ENCODE peak calls at places on chromosomes 3 and 15, in four cellular contexts. V is neuronal stem cell; L is choroid plexus epithelial cell; F is activated CD8-positive, alpha-beta memory T cell treated with anti-CD3 and anti-CD28 coated beads, Interleukin-2, amount 50 U/mL, for 4 hours. A is an unnamed sample.
A peak's percentile ranks its signal among the peaks of the same experiment; 100 is the strongest.

GRCh38 chr3:28840976-28841376 is 439.9 kb upstream of the RBMS3 start:
- DNase-seq in V (no peak), F (no peak), L (no peak), A (no peak)

GRCh38 chr3:85433334-85433733 is 474.5 kb downstream of the CADM2 start:
- DNase-seq in F (no peak), L (peak; percentile 73), V (no peak), A (peak; percentile 6)

GRCh38 chr15:64930019-64930652 is 18.4 kb downstream of the ANKDD1A start:
- DNase-seq in V (no peak), F (no peak), L (no peak), A (no peak)

GRCh38 chr15:80241508-80241907 is 10.5 kb downstream of the CTXND1 start:
- DNase-seq in L (no peak), F (no peak), V (no peak), A (no peak)

GRCh38 chr3:146396792-146397191 is 72.6 kb downstream of the PLSCR2 start:
- DNase-seq in F (no peak), L (no peak), V (no peak), A (no peak)

GRCh38 chr3:187025254-187025655 is 94.9 kb downstream of the ST6GAL1 start:
- DNase-seq in F (peak; percentile 51), L (no peak), V (no peak), A (no peak)

GRCh38 chr15:29233566-29233965 is 36.1 kb downstream of the NSMCE3 start:
- DNase-seq in F (no peak), V (no peak), L (no peak), A (no peak)

GRCh38 chr3:155317211-155317610 is 23.7 kb upstream of the STRIT1 start:
- DNase-seq in V (no peak), L (no peak), F (no peak), A (no peak)

GRCh38 chr3:54891540-54891897 is 36.3 kb downstream of the LRTM1 start:
- DNase-seq in F (no peak), L (peak; percentile 98), V (no peak), A (peak; percentile 76)

GRCh38 chr3:52120576-52121458 is 33.4 kb downstream of the POC1A start:
- DNase-seq in F (no peak), L (no peak), V (no peak), A (no peak)

GRCh38 chr3:47162695-47163022 is 1.3 kb downstream of the SETD2 start:
- DNase-seq in L (peak; percentile 24), V (no peak), F (no peak), A (no peak)

GRCh38 chr3:127690823-127691452 is 18.2 kb downstream of the ABTB1 start:
- DNase-seq in V (no peak), F (no peak), L (peak; percentile 79), A (no peak)

GRCh38 chr15:99986297-99987118 is 253.3 kb upstream of the LYSMD4 start:
- DNase-seq in V (no peak), F (no peak), L (peak; percentile 45), A (no peak)